ENCODE peak calls at places on chromosomes 7 and 10, in eight cellular contexts. U is A549, I is bronchial epithelial cell, X is mammary epithelial cell, V is esophagus squamous epithelium, Y is right atrium auricular region, C is fibroblast of lung, M is fibroblast of the aortic adventitia. D is an unnamed sample.

GRCh38 chr7:44395067-44395466 is 69.7 kb upstream of the CAMK2B start:
- DNase-seq in U (no peak), C (no peak), I (no peak), Y (peak), V (no peak), M (no peak), X (no peak), D (no peak)

GRCh38 chr10:62095341-62096071 is 173.1 kb downstream of the RTKN2 start:
- DNase-seq in U (no peak), I (peak), M (peak), V (no peak), X (peak), C (peak), Y (no peak), D (no peak)

GRCh38 chr7:75740846-75741497 is 2.2 kb upstream of the HIP1 start:
- DNase-seq in M (no peak), V (no peak), U (no peak), C (no peak), Y (no peak), X (no peak), I (no peak), D (no peak)

GRCh38 chr10:125157473-125157865 is 2.9 kb downstream of the CTBP2 start:
- DNase-seq in Y (no peak), U (no peak), C (no peak), M (no peak), I (no peak), X (no peak), V (no peak), D (no peak)

GRCh38 chr10:24215193-24215592 is 6.3 kb downstream of the KIAA1217 start:
- DNase-seq in M (peak), U (no peak), X (no peak), C (peak), Y (no peak), I (peak), V (no peak), D (no peak)

GRCh38 chr7:2511769-2512168 is 7.8 kb upstream of the LFNG start:
- DNase-seq in C (no peak), U (no peak), V (no peak), I (no peak), M (no peak), Y (no peak), X (no peak), D (no peak)

GRCh38 chr7:6382797-6383196 is 65.0 kb downstream of the DAGLB start:
- DNase-seq in V (no peak), Y (no peak), U (no peak), X (no peak), M (peak), I (no peak), C (no peak), D (no peak)

GRCh38 chr7:8371742-8372141 is 61.7 kb upstream of the NXPH1 start:
- DNase-seq in V (no peak), Y (no peak), X (no peak), M (no peak), I (no peak), C (no peak), U (no peak), D (no peak)

GRCh38 chr7:99997545-99998137 is 17.8 kb upstream of the ZKSCAN1 start:
- DNase-seq in X (no peak), V (no peak), U (no peak), C (peak), M (peak), Y (no peak), I (no peak), D (no peak)

GRCh38 chr10:22436526-22436892 is 91.2 kb downstream of the SPAG6 start:
- DNase-seq in V (no peak), I (no peak), M (no peak), U (no peak), Y (no peak), C (no peak), X (no peak), D (no peak)

GRCh38 chr10:19728376-19728775 is 87.9 kb upstream of the PLXDC2 start:
- DNase-seq in Y (no peak), I (no peak), V (no peak), M (no peak), X (no peak), C (peak), U (no peak), D (no peak)

GRCh38 chr7:31986878-31987518 is 83.2 kb downstream of the PDE1C start:
- DNase-seq in C (peak), X (no peak), Y (no peak), V (no peak), I (no peak), M (peak), U (no peak), D (no peak)

GRCh38 chr10:129784286-129784685 is 179.8 kb downstream of the EBF3 start:
- DNase-seq in X (no peak), U (no peak), Y (no peak), V (no peak), I (no peak), C (no peak), M (no peak), D (no peak)

DNA sequence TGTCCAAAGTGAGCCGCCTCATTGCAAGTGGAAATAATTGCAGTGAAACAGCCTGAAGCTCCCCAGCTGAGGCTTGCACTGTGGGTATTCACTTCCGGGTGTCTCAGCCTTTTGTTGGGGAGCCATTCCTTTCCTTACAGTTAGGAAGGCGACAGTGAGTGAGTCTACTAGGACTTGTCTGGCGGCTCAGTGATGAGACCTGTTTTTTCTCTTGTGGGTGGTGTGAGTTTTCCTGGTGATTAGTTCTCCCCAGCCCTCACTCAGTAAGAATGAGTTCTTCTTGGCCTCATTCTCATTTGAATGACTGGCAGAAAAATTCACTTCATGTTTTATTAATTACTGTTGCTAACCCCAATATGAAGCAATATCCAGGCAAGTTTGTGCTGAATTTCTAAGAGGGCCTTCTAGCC is 2.6 kb downstream of the PGAM1 start:
- DNase-seq in U (no peak), X (peak), I (peak), V (no peak), Y (no peak), M (peak), C (peak), D (no peak)
- H3K4me3 ChIP-seq in U (peak), X (peak), I (peak), V (peak), Y (no peak), M (peak), C (peak), D (peak)

GRCh38 chr10:108591417-108591816 is 1331.9 kb downstream of the XPNPEP1 start:
- DNase-seq in C (peak), Y (no peak), V (no peak), M (no peak), U (no peak), X (no peak), I (peak), D (no peak)

GRCh38 chr10:108583827-108584226 is 1339.5 kb downstream of the XPNPEP1 start:
- DNase-seq in U (no peak), C (no peak), M (no peak), V (no peak), Y (no peak), I (no peak), X (no peak), D (no peak)

GRCh38 chr10:108582387-108582786 is 1340.9 kb downstream of the XPNPEP1 start:
- DNase-seq in M (peak), Y (no peak), U (no peak), I (peak), V (no peak), C (peak), X (no peak), D (no peak)

GRCh38 chr10:108582888-108583287 is 1340.4 kb downstream of the XPNPEP1 start:
- DNase-seq in Y (no peak), M (no peak), U (no peak), V (no peak), I (no peak), C (no peak), X (no peak), D (no peak)

GRCh38 chr10:108586424-108586823 is 1336.9 kb downstream of the XPNPEP1 start:
- DNase-seq in I (no peak), V (no peak), M (no peak), Y (no peak), U (no peak), C (no peak), X (no peak), D (no peak)
- TF ChIP-seq CTCF in I (no peak), V (no peak), M (no peak), Y (no peak), U (no peak), C (no peak), X (no peak), D (no peak)

GRCh38 chr7:134766779-134767566 is 12.5 kb upstream of the CALD1 start:
- DNase-seq in M (peak), X (no peak), V (no peak), I (peak), C (peak), Y (no peak), U (no peak), D (no peak)
- H3K4me3 ChIP-seq in M (no peak), X (no peak), V (no peak), I (no peak), C (no peak), Y (no peak), U (no peak), D (no peak)

GRCh38 chr7:40833541-40834234 is 698.9 kb downstream of the SUGCT start:
- DNase-seq in U (no peak), C (no peak), V (no peak), X (no peak), M (peak), I (peak), Y (no peak), D (no peak)
- TF ChIP-seq CTCF in U (no peak), C (peak), V (peak), X (peak), M (peak), I (no peak), Y (no peak), D (peak)

GRCh38 chr10:13163859-13164258 is 2.5 kb downstream of the MCM10 start:
- DNase-seq in U (no peak), M (no peak), X (no peak), C (no peak), Y (no peak), V (no peak), I (no peak), D (no peak)

GRCh38 chr10:13165177-13165576 is 3.8 kb downstream of the MCM10 start:
- DNase-seq in M (no peak), X (no peak), I (no peak), C (peak), Y (no peak), U (no peak), V (no peak), D (no peak)

GRCh38 chr10:13160934-13161266 is 458 bp upstream of the MCM10 start:
- DNase-seq in Y (no peak), V (no peak), M (no peak), X (no peak), I (no peak), C (no peak), U (no peak), D (no peak)

GRCh38 chr10:13161267-13162012 is at the start of gene MCM10:
- DNase-seq in Y (peak), I (peak), X (peak), M (peak), V (peak), U (peak), C (peak), D (peak)

DNA sequence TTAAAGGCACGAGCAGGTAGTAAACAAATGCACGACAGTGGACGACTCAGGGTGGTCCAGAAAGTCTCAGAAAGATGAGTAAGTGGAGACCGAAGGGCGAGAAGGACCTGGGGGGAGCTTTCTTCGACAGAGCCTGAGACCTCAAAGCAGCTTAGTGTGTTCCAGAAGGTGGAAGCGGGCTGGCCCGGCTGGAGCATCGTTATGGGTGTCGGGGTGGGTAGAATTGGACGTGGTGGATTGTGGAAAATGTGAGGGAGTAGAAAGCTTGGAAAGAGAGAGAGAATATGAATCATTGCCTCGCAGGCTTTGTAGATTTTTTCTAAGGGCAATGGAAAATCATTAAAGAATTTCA is 631 bp downstream of the MCM10 start:
- DNase-seq in C (peak), I (no peak), X (no peak), V (no peak), M (no peak), U (peak), Y (no peak), D (no peak)
- H3K4me3 ChIP-seq in C (peak), I (peak), X (peak), V (peak), M (peak), U (peak), Y (peak), D (peak)

GRCh38 chr10:33047655-33048054 is 89.6 kb upstream of the ITGB1 start:
- DNase-seq in U (no peak), X (no peak), Y (no peak), C (no peak), I (no peak), V (no peak), M (peak), D (no peak)
- TF ChIP-seq CTCF in U (no peak), X (no peak), Y (no peak), C (no peak), I (no peak), V (no peak), M (peak), D (no peak)

GRCh38 chr7:127791790-127792189 is 139.8 kb downstream of the SND1 start:
- DNase-seq in I (peak), U (no peak), V (no peak), Y (no peak), X (peak), C (peak), M (peak), D (no peak)
- H3K4me3 ChIP-seq in I (no peak), U (no peak), V (no peak), Y (no peak), X (no peak), C (no peak), M (no peak), D (no peak)

D was measured in kidney epithelial cell.